ENCODE peak calls at places on chromosomes 3 and 15, in seven cellular contexts. G, T, K, L, F, O and U are unnamed samples.

GRCh38 chr3:173733029-173733652 is 335.6 kb downstream of the NLGN1 start:
- DNase-seq in G (no peak), T (no peak), K (no peak), L (peak; percentile 12), F (no peak), O (peak; percentile 18), U (no peak)

GRCh38 chr3:14391033-14391432 is 11.4 kb upstream of the SLC6A6 start:
- DNase-seq in G (no peak), T (no peak), K (peak; percentile 69), L (peak; percentile 44), F (no peak), O (no peak), U (peak; percentile 62)

GRCh38 chr15:37095993-37096877 is 4.1 kb downstream of the MEIS2 start:
- DNase-seq in G (no peak), T (peak; percentile 84), K (no peak), L (no peak), F (no peak), O (no peak), U (no peak)

GRCh38 chr3:140204271-140204984 is 269.4 kb downstream of the CLSTN2 start:
- DNase-seq in G (no peak), T (peak; percentile 59), K (no peak), L (no peak), F (no peak), O (no peak), U (no peak)

GRCh38 chr15:96422153-96422552 is 91.7 kb downstream of the NR2F2 start:
- DNase-seq in G (no peak), T (no peak), K (no peak), L (no peak), F (no peak), O (no peak), U (no peak)

GRCh38 chr3:13846238-13846637 is 33.6 kb downstream of the WNT7A start:
- DNase-seq in G (no peak), T (no peak), K (no peak), L (no peak), F (no peak), O (no peak), U (no peak)

GRCh38 chr3:70631716-70632307 is 319.4 kb upstream of the MDFIC2 start:
- DNase-seq in G (no peak), T (peak; percentile 67), K (no peak), L (no peak), F (no peak), O (no peak), U (no peak)

GRCh38 chr15:97143847-97144711 is 813.6 kb downstream of the NR2F2 start:
- DNase-seq in G (no peak), T (no peak), K (no peak), L (no peak), F (no peak), O (no peak), U (no peak)

GRCh38 chr15:25693321-25694237 is 169.5 kb downstream of the ATP10A start:
- DNase-seq in G (peak; percentile 54), T (peak; percentile 90), K (no peak), L (peak; percentile 7), F (no peak), O (peak; percentile 64), U (no peak)

GRCh38 chr3:15086263-15086662 is 12.7 kb downstream of the RBSN start:
- DNase-seq in G (no peak), T (no peak), K (no peak), L (no peak), F (no peak), O (no peak), U (no peak)

GRCh38 chr3:1942751-1943150 is 155.9 kb upstream of the CNTN4 start:
- DNase-seq in G (no peak), T (no peak), K (no peak), L (no peak), F (no peak), O (no peak), U (no peak)
- H3K4me1 ChIP-seq in G (no peaks in the 10 kb centered on the region), T (no peaks in the 10 kb centered on the region), K (no peaks in the 10 kb centered on the region), L (no peaks in the 10 kb centered on the region), F (no peaks in the 10 kb centered on the region), O (no peaks in the 10 kb centered on the region), U (no peaks in the 10 kb centered on the region)

GRCh38 chr3:133917144-133917543 is 21.5 kb upstream of the RAB6B start:
- DNase-seq in G (no peak), T (no peak), K (no peak), L (no peak), F (no peak), O (no peak), U (no peak)
- H3K4me3 ChIP-seq in G (no peak overlapping the region), T (no peak overlapping the region), K (no peak overlapping the region), L (no peak overlapping the region), F (no peak overlapping the region), O (no peak overlapping the region), U (no peak overlapping the region)

DNA sequence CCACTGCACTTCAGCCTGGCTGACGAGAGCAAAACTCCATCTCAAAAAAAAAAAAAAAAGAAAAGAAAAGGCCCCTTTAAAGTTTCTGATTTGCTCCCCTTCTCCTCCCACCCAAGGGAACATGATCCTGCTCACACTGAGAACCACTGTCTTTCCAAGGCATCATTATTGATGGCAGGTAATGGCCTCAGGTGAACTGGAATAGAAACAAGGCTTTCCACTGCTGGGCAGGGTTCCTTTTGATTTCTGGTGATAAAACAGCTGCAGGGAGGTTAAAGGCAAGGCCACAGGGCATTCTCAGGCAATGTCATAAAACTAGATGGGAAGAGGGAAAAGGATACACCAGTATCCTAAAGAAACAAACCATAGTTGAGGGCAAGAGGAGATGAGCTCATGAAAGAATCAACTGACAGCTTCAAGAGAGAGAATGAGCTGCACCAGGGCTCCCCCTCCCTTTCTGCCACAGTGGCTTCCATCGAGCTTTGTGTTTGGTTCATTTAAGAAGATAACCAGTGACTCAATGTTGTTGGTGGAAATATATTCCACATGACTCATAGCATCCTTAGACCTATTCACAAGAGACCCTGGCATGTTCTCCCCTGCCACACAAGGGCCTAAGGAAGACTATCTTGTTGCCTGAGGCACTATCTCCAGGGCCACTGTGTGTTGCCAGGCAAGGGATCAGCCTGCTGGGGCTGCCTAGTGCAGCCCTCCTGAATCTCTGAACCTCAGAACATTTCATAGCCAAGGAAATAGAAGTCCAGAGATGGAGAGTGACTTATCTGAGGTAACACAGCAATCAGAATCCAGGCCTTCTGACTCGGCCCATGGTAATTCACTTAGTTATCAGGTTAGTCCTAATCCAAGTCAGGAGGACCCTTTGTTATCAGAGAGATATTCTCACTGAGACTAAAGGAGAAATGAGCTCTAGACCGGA is 86.5 kb downstream of the WDR76 start:
- DNase-seq in G (no peak), T (no peak), K (no peak), L (peak; percentile 46), F (no peak), O (no peak), U (no peak)
- H3K27ac ChIP-seq in G (peak overlapping the region; percentile 63), T (no peak overlapping the region), K (no peak overlapping the region), L (no peak overlapping the region), F (no peak overlapping the region), O (no peak overlapping the region), U (no peak overlapping the region)

GRCh38 chr15:101521084-101521483 is 31.6 kb upstream of the PCSK6 start:
- DNase-seq in G (no peak), T (no peak), K (no peak), L (no peak), F (no peak), O (no peak), U (no peak)
- H3K4me1 ChIP-seq in G (no peaks in the 10 kb centered on the region), T (no peaks in the 10 kb centered on the region), K (no peaks in the 10 kb centered on the region), L (peaks cover 52% of the 10 kb centered on the region), F (no peaks in the 10 kb centered on the region), O (no peaks in the 10 kb centered on the region), U (peaks cover 7% of the 10 kb centered on the region)

DNA sequence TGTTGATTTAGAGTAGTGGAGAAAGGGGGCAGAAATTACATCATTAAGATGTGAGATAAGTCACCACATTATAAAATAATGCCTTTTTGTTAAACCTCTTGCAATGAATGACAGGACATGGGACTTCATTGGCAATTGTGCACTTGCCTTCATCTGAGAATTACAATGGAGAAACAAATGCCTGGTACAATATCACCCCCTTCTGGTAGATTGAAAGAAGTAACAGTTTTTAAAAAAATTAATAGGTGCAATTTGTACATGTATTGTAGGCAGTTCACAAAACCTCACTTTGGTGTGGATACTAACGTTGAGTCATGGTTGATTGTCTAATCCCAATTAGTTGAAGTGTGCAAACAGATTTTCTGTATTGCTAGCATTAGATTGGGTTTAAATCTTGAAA is 4.6 kb upstream of the P2RY14 start:
- DNase-seq in G (no peak), T (no peak), K (no peak), L (peak; percentile 60), F (no peak), O (peak; percentile 53), U (no peak)
- H3K4me3 ChIP-seq in G (no peak overlapping the region), T (no peak overlapping the region), K (no peak overlapping the region), L (no peak overlapping the region), F (no peak overlapping the region), O (no peak overlapping the region), U (no peak overlapping the region)

DNA sequence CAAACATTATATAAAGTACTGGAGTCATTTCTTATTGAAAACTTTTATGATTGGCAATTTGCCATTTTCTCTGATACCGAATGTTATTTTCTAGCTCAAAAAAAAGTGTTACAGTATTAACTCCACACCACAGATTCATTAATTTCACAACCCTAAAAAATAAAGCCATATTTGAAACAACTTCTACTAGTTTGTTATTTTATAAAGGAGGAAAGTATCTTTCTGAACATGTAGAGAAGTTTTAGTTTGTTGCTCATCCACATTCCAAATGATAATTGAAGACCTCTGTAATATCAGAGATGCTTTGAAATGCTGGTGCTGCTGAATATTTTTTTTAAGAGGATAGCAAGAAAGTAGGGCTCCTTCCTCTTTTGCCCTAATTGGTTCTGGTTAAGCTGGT is 2.0 kb downstream of the VGLL3 start:
- DNase-seq in G (no peak), T (no peak), K (no peak), L (no peak), F (no peak), O (no peak), U (no peak)
- H3K27ac ChIP-seq in G (no peak overlapping the region), T (no peak overlapping the region), K (no peak overlapping the region), L (no peak overlapping the region), F (peak overlapping the region; percentile 19), O (no peak overlapping the region), U (peak overlapping the region; percentile 84)